ENCODE peak calls at places on chromosome 17, in four cellular contexts. K is ecto neural progenitor cell, W is bronchial epithelial cell, H is nephron progenitor cell. Y is an unnamed sample.
A peak's percentile ranks its signal among the peaks of the same experiment; 100 is the strongest.

GRCh38 chr17:21298056-21298982 is 13.8 kb downstream of the MAP2K3 start:
- DNase-seq in K (no peak), W (no peak), H (no peak), Y (no peak)

GRCh38 chr17:81436294-81436849 is 41.1 kb downstream of the BAHCC1 start:
- DNase-seq in K (peak; percentile 79), W (no peak), H (peak; percentile 43), Y (no peak)

GRCh38 chr17:63647936-63648335 is 25.7 kb downstream of the MAP3K3 start:
- DNase-seq in K (no peak), W (no peak), H (no peak), Y (no peak)

GRCh38 chr17:38663125-38663751 is 11.5 kb downstream of the EPOP start:
- DNase-seq in K (peak; percentile 96), W (peak; percentile 52), H (peak; percentile 82), Y (no peak)

GRCh38 chr17:12320286-12320685 is 299.6 kb downstream of the MAP2K4 start:
- DNase-seq in K (no peak), W (no peak), H (no peak), Y (no peak)

GRCh38 chr17:80034977-80035686 is 540 bp downstream of the TBC1D16 start:
- DNase-seq in K (no peak), W (peak; percentile 10), H (peak; percentile 49), Y (peak; percentile 25)

GRCh38 chr17:75848523-75849303 is 4.5 kb upstream of the UNC13D start:
- DNase-seq in K (peak; percentile 83), W (peak; percentile 58), H (peak; percentile 87), Y (no peak)

GRCh38 chr17:9766970-9767369 is 24.4 kb downstream of the DHRS7C start:
- DNase-seq in K (no peak), W (no peak), H (no peak), Y (no peak)

GRCh38 chr17:17448076-17448475 is 28.7 kb upstream of the MED9 start:
- DNase-seq in K (no peak), W (no peak), H (no peak), Y (no peak)

GRCh38 chr17:81192386-81193050 is 26.5 kb upstream of the AATK start:
- DNase-seq in K (no peak), W (no peak), H (no peak), Y (no peak)

GRCh38 chr17:55067697-55068439 is 99.3 kb downstream of the STXBP4 start:
- DNase-seq in K (no peak), W (peak; percentile 77), H (no peak), Y (no peak)

GRCh38 chr17:59669944-59670343 is 37.3 kb downstream of the PTRH2 start:
- DNase-seq in K (no peak), W (no peak), H (no peak), Y (no peak)

GRCh38 chr17:28426081-28426519 is 20.1 kb upstream of the SLC46A1 start:
- DNase-seq in K (peak; percentile 68), W (no peak), H (peak; percentile 39), Y (no peak)

GRCh38 chr17:4059656-4060055 is 83.2 kb downstream of the ZZEF1 start:
- DNase-seq in K (no peak), W (no peak), H (no peak), Y (no peak)

GRCh38 chr17:10327640-10328039 is 45.2 kb downstream of the MYH13 start:
- DNase-seq in K (peak; percentile 93), W (peak; percentile 52), H (peak; percentile 92), Y (peak; percentile 50)

GRCh38 chr17:10574324-10574723 is 24.9 kb upstream of the MYH2 start:
- DNase-seq in K (no peak), W (peak; percentile 70), H (no peak), Y (peak; percentile 76)

GRCh38 chr17:40548982-40549680 is 16.1 kb downstream of the CCR7 start:
- DNase-seq in K (peak; percentile 45), W (peak; percentile 48), H (no peak), Y (no peak)

GRCh38 chr17:73359987-73360410 is 48.2 kb upstream of the CDC42EP4 start:
- DNase-seq in K (no peak), W (peak; percentile 58), H (no peak), Y (no peak)

GRCh38 chr17:80791758-80792284 is 199.8 kb upstream of the CHMP6 start:
- DNase-seq in K (no peak), W (peak; percentile 91), H (no peak), Y (peak; percentile 65)

GRCh38 chr17:5226940-5227878 is 7.5 kb downstream of the SCIMP start:
- DNase-seq in K (no peak), W (no peak), H (no peak), Y (no peak)

GRCh38 chr17:46159686-46160085 is 33.5 kb downstream of the KANSL1 start:
- DNase-seq in K (no peak), W (peak; percentile 31), H (no peak), Y (no peak)

GRCh38 chr17:76772842-76773521 is 35.1 kb downstream of the MFSD11 start:
- DNase-seq in K (no peak), W (peak; percentile 89), H (no peak), Y (peak; percentile 89)

GRCh38 chr17:60640503-60640902 is 37.1 kb upstream of the BCAS3 start:
- DNase-seq in K (no peak), W (peak; percentile 13), H (no peak), Y (no peak)

GRCh38 chr17:77058016-77058415 is 82.8 kb upstream of the SEC14L1 start:
- DNase-seq in K (no peak), W (no peak), H (no peak), Y (no peak)

GRCh38 chr17:38341035-38341721 is 2.6 kb downstream of the GPR179 start:
- DNase-seq in K (no peak), W (peak; percentile 49), H (no peak), Y (no peak)

GRCh38 chr17:31491794-31492171 is 100.3 kb downstream of the RAB11FIP4 start:
- DNase-seq in K (no peak), W (peak; percentile 61), H (no peak), Y (no peak)